ENCODE peak calls at places on chromosomes 5 and 9, in ten cellular contexts. One of them, this sample, is unnamed.

GRCh38 chr9:97475079-97475478 is 26.4 kb upstream of the TMOD1 start:
- DNase-seq in DND-41: no peak
- DNase-seq in cardiac muscle cell: no peak
- DNase-seq in uterus: no peak
- DNase-seq in tibial artery: no peak
- DNase-seq in fibroblast of lung: peak; percentile 65
- DNase-seq in IMR-90: peak; percentile 89
- DNase-seq in H1: no peak
- DNase-seq in colonic mucosa: no peak
- DNase-seq in GM23338: no peak
- DNase-seq in this sample: no peak

GRCh38 chr9:5838884-5839571 is 6.1 kb upstream of the ERMP1 start:
- DNase-seq in colonic mucosa: peak; percentile 82
- DNase-seq in H1: no peak
- DNase-seq in tibial artery: no peak
- DNase-seq in DND-41: no peak
- DNase-seq in fibroblast of lung: peak; percentile 31
- DNase-seq in IMR-90: peak; percentile 64
- DNase-seq in GM23338: peak; percentile 58
- DNase-seq in cardiac muscle cell: peak; percentile 39
- DNase-seq in uterus: no peak
- DNase-seq in this sample: peak; percentile 18

GRCh38 chr5:147391781-147392180 is 118.1 kb downstream of the DPYSL3 start:
- DNase-seq in cardiac muscle cell: peak; percentile 87
- DNase-seq in uterus: peak; percentile 33
- DNase-seq in IMR-90: peak; percentile 84
- DNase-seq in DND-41: no peak
- DNase-seq in tibial artery: peak; percentile 77
- DNase-seq in fibroblast of lung: peak; percentile 78
- DNase-seq in colonic mucosa: peak; percentile 22
- DNase-seq in H1: no peak
- DNase-seq in GM23338: peak; percentile 58
- DNase-seq in this sample: no peak

GRCh38 chr5:40945111-40945510 is 35.8 kb downstream of the C7 start:
- DNase-seq in GM23338: no peak
- DNase-seq in uterus: no peak
- DNase-seq in colonic mucosa: no peak
- DNase-seq in tibial artery: no peak
- DNase-seq in IMR-90: no peak
- DNase-seq in H1: no peak
- DNase-seq in cardiac muscle cell: no peak
- DNase-seq in DND-41: no peak
- DNase-seq in fibroblast of lung: no peak
- DNase-seq in this sample: no peak

GRCh38 chr5:7396169-7397004 is 449 bp downstream of the ADCY2 start:
- DNase-seq in colonic mucosa: no peak
- DNase-seq in cardiac muscle cell: peak; percentile 2
- DNase-seq in GM23338: peak; percentile 47
- DNase-seq in H1: no peak
- DNase-seq in tibial artery: no peak
- DNase-seq in fibroblast of lung: no peak
- DNase-seq in uterus: peak; percentile 27
- DNase-seq in DND-41: no peak
- DNase-seq in IMR-90: no peak
- DNase-seq in this sample: peak; percentile 39

GRCh38 chr5:133944263-133945230 is 23.9 kb downstream of the C5orf15 start:
- DNase-seq in H1: peak; percentile 85
- DNase-seq in fibroblast of lung: peak; percentile 60
- DNase-seq in GM23338: peak; percentile 87
- DNase-seq in IMR-90: peak; percentile 44
- DNase-seq in tibial artery: peak; percentile 51
- DNase-seq in colonic mucosa: peak; percentile 35
- DNase-seq in DND-41: peak; percentile 36
- DNase-seq in uterus: no peak
- DNase-seq in cardiac muscle cell: peak; percentile 67
- DNase-seq in this sample: peak; percentile 91

GRCh38 chr9:111427186-111427585 is 57.0 kb downstream of the ECPAS start:
- DNase-seq in fibroblast of lung: peak; percentile 58
- DNase-seq in tibial artery: no peak
- DNase-seq in uterus: no peak
- DNase-seq in DND-41: no peak
- DNase-seq in GM23338: no peak
- DNase-seq in cardiac muscle cell: peak; percentile 34
- DNase-seq in IMR-90: peak; percentile 67
- DNase-seq in H1: no peak
- DNase-seq in colonic mucosa: no peak
- DNase-seq in this sample: no peak

GRCh38 chr9:75979362-75979761 is 88.9 kb downstream of the PCSK5 start:
- DNase-seq in IMR-90: peak; percentile 13
- DNase-seq in GM23338: peak; percentile 77
- DNase-seq in cardiac muscle cell: peak; percentile 22
- DNase-seq in tibial artery: no peak
- DNase-seq in DND-41: peak; percentile 26
- DNase-seq in uterus: no peak
- DNase-seq in H1: no peak
- DNase-seq in fibroblast of lung: no peak
- DNase-seq in colonic mucosa: no peak
- DNase-seq in this sample: peak; percentile 25

DNA sequence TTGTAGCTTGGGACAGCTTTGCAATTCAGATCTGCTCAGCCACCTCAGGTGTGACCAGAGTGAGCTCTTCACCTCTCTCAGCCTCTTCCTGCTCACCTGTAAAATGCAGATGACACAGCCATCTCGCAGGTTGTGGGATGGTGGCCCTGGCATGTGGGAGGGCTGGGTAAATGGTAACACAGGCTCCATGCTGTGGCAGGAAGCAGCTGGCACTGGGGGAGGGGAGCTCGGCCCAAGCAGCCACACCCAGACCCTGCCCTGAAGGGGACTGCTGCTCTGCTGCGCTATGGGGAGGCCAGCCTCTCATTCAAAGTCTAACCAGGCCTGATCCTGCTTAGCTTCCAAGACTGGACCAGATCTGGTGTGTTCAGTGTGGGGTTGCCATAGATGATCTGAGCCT is 24.1 kb downstream of the PHF2 start:
- DNase-seq in tibial artery: peak; percentile 45
- DNase-seq in IMR-90: no peak
- DNase-seq in fibroblast of lung: no peak
- DNase-seq in DND-41: peak; percentile 18
- DNase-seq in H1: peak; percentile 58
- DNase-seq in uterus: no peak
- DNase-seq in colonic mucosa: peak; percentile 66
- DNase-seq in cardiac muscle cell: no peak
- DNase-seq in GM23338: peak; percentile 52
- DNase-seq in this sample: peak; percentile 38
- H3K4me1 ChIP-seq in tibial artery: no peaks in the 10 kb centered on the region
- H3K4me1 ChIP-seq in IMR-90: no peaks in the 10 kb centered on the region
- H3K4me1 ChIP-seq in fibroblast of lung: no peaks in the 10 kb centered on the region
- H3K4me1 ChIP-seq in DND-41: peaks cover 6% of the 10 kb centered on the region
- H3K4me1 ChIP-seq in H1: peaks cover 17% of the 10 kb centered on the region
- H3K4me1 ChIP-seq in uterus: no peaks in the 10 kb centered on the region
- H3K4me1 ChIP-seq in colonic mucosa: peaks cover 11% of the 10 kb centered on the region
- H3K4me1 ChIP-seq in cardiac muscle cell: no peaks in the 10 kb centered on the region
- H3K4me1 ChIP-seq in GM23338: peaks cover 34% of the 10 kb centered on the region
- H3K4me1 ChIP-seq in this sample: no peaks in the 10 kb centered on the region

DNA sequence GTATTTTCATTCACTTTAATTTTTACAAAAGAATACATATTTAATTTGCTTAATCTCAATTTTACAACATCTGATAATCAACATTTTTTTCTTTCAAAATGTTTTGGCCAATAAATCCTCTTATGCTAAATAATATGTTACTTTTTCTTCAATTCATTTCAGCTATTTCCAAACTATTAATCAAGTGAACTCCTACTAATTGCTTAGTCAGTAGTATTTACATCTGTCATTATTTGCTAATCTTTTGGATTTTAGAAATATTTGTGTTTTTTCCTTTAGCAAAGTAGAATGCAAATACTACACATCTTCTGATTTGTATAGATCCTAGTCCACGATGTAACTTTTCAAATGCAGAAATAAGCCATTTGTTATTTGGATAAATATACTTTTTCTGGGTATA is 1.6 kb upstream of the TNPO1 start:
- DNase-seq in fibroblast of lung: no peak
- DNase-seq in uterus: no peak
- DNase-seq in colonic mucosa: no peak
- DNase-seq in GM23338: no peak
- DNase-seq in H1: no peak
- DNase-seq in DND-41: no peak
- DNase-seq in tibial artery: no peak
- DNase-seq in IMR-90: no peak
- DNase-seq in cardiac muscle cell: no peak
- DNase-seq in this sample: no peak
- H3K4me1 ChIP-seq in fibroblast of lung: peaks cover 4% of the 10 kb centered on the region
- H3K4me1 ChIP-seq in uterus: no peaks in the 10 kb centered on the region
- H3K4me1 ChIP-seq in colonic mucosa: peaks cover 9% of the 10 kb centered on the region
- H3K4me1 ChIP-seq in GM23338: peaks cover 20% of the 10 kb centered on the region
- H3K4me1 ChIP-seq in H1: no peaks in the 10 kb centered on the region
- H3K4me1 ChIP-seq in DND-41: peaks cover 26% of the 10 kb centered on the region
- H3K4me1 ChIP-seq in tibial artery: no peaks in the 10 kb centered on the region
- H3K4me1 ChIP-seq in IMR-90: peaks cover 5% of the 10 kb centered on the region
- H3K4me1 ChIP-seq in cardiac muscle cell: peaks cover 21% of the 10 kb centered on the region
- H3K4me1 ChIP-seq in this sample: peaks cover 12% of the 10 kb centered on the region

GRCh38 chr9:124768275-124768674 is 2.8 kb downstream of the NR6A1 start:
- DNase-seq in fibroblast of lung: no peak
- DNase-seq in IMR-90: no peak
- DNase-seq in H1: no peak
- DNase-seq in colonic mucosa: no peak
- DNase-seq in DND-41: no peak
- DNase-seq in cardiac muscle cell: no peak
- DNase-seq in GM23338: no peak
- DNase-seq in tibial artery: no peak
- DNase-seq in uterus: no peak
- DNase-seq in this sample: no peak

GRCh38 chr9:124771021-124771866 is at the start of gene NR6A1:
- DNase-seq in IMR-90: peak; percentile 95
- DNase-seq in colonic mucosa: peak; percentile 98
- DNase-seq in fibroblast of lung: peak; percentile 96
- DNase-seq in uterus: peak; percentile 95
- DNase-seq in H1: peak; percentile 97
- DNase-seq in tibial artery: peak; percentile 97
- DNase-seq in DND-41: peak; percentile 93
- DNase-seq in GM23338: peak; percentile 99
- DNase-seq in cardiac muscle cell: peak; percentile 98
- DNase-seq in this sample: peak; percentile 99

GRCh38 chr9:124768778-124769350 is 2.2 kb downstream of the NR6A1 start:
- DNase-seq in colonic mucosa: no peak
- DNase-seq in GM23338: no peak
- DNase-seq in tibial artery: no peak
- DNase-seq in uterus: no peak
- DNase-seq in H1: no peak
- DNase-seq in fibroblast of lung: peak; percentile 56
- DNase-seq in DND-41: no peak
- DNase-seq in cardiac muscle cell: no peak
- DNase-seq in IMR-90: no peak
- DNase-seq in this sample: no peak

GRCh38 chr9:124770359-124771020 is 621 bp downstream of the NR6A1 start:
- DNase-seq in cardiac muscle cell: no peak
- DNase-seq in IMR-90: no peak
- DNase-seq in DND-41: peak; percentile 13
- DNase-seq in uterus: no peak
- DNase-seq in tibial artery: no peak
- DNase-seq in fibroblast of lung: no peak
- DNase-seq in colonic mucosa: peak; percentile 67
- DNase-seq in H1: no peak
- DNase-seq in GM23338: peak; percentile 76
- DNase-seq in this sample: peak; percentile 57

DNA sequence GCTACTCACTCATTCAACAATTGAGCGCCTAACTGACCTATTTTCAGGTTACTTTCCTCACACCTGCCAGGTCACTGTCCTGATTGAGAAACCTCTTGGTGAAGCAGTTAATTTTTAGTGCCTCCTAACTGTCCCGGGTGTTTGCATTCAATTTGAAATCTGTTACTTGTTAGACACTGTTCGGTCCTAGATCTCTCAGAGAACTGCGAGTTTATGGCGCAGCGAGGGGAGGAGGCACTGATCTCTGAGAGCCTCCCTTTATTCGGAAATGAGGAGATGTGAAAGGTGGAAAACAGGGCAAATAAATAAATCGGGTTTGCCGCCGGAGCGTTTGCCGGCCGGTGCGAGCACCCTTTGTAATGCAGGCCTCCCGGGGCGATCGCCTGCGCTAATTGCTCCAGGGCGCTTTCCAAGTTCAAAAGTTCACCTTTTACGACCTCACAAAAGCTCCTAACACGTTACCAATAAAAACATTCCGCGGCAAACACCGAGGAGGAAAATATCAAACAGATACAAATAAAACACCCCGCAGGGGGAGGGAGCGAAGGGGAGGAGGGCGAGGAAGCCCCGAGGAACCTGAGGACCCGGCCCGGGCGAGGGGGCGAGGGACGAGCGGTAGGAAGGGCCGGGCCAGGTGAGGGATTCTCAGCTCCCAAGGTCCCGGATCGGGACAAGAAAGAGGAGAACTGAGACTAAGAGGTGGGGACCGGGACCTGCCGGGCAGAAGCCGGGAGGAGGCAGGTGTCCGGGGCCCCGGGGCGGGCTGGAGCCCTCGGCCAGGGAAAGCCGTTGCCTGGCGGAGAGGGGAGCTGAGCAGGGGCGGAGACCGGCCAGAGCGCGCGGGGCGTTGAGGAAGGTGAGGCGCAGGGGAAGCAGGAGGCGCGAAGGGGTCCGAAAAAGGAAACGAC is 1.4 kb downstream of the NR6A1 start:
- DNase-seq in GM23338: peak; percentile 77
- DNase-seq in IMR-90: no peak
- DNase-seq in tibial artery: no peak
- DNase-seq in DND-41: no peak
- DNase-seq in H1: peak; percentile 82
- DNase-seq in colonic mucosa: peak; percentile 85
- DNase-seq in fibroblast of lung: peak; percentile 39
- DNase-seq in uterus: peak; percentile 29
- DNase-seq in cardiac muscle cell: no peak
- DNase-seq in this sample: peak; percentile 42
- H3K4me1 ChIP-seq in GM23338: peaks cover 47% of the 10 kb centered on the region
- H3K4me1 ChIP-seq in IMR-90: peaks cover 2% of the 10 kb centered on the region
- H3K4me1 ChIP-seq in tibial artery: no peaks in the 10 kb centered on the region
- H3K4me1 ChIP-seq in DND-41: peaks cover 24% of the 10 kb centered on the region
- H3K4me1 ChIP-seq in H1: peaks cover 2% of the 10 kb centered on the region
- H3K4me1 ChIP-seq in colonic mucosa: no peaks in the 10 kb centered on the region
- H3K4me1 ChIP-seq in fibroblast of lung: peaks cover 5% of the 10 kb centered on the region
- H3K4me1 ChIP-seq in uterus: no peaks in the 10 kb centered on the region
- H3K4me1 ChIP-seq in cardiac muscle cell: peaks cover 40% of the 10 kb centered on the region
- H3K4me1 ChIP-seq in this sample: peaks cover 13% of the 10 kb centered on the region

GRCh38 chr5:14155730-14156129 is 12.6 kb downstream of the TRIO start:
- DNase-seq in cardiac muscle cell: no peak
- DNase-seq in IMR-90: no peak
- DNase-seq in DND-41: no peak
- DNase-seq in fibroblast of lung: no peak
- DNase-seq in H1: no peak
- DNase-seq in tibial artery: no peak
- DNase-seq in GM23338: no peak
- DNase-seq in uterus: no peak
- DNase-seq in colonic mucosa: no peak
- DNase-seq in this sample: no peak

GRCh38 chr5:14153932-14154646 is 10.9 kb downstream of the TRIO start:
- DNase-seq in cardiac muscle cell: peak; percentile 85
- DNase-seq in DND-41: no peak
- DNase-seq in H1: no peak
- DNase-seq in fibroblast of lung: peak; percentile 85
- DNase-seq in IMR-90: peak; percentile 83
- DNase-seq in uterus: peak; percentile 79
- DNase-seq in GM23338: peak; percentile 63
- DNase-seq in tibial artery: peak; percentile 89
- DNase-seq in colonic mucosa: peak; percentile 84
- DNase-seq in this sample: no peak

GRCh38 chr5:14155075-14155474 is 11.9 kb downstream of the TRIO start:
- DNase-seq in colonic mucosa: no peak
- DNase-seq in H1: no peak
- DNase-seq in uterus: no peak
- DNase-seq in DND-41: no peak
- DNase-seq in cardiac muscle cell: no peak
- DNase-seq in GM23338: no peak
- DNase-seq in IMR-90: no peak
- DNase-seq in fibroblast of lung: no peak
- DNase-seq in tibial artery: no peak
- DNase-seq in this sample: no peak

GRCh38 chr5:14156611-14157493 is 13.7 kb downstream of the TRIO start:
- DNase-seq in fibroblast of lung: peak; percentile 99
- DNase-seq in DND-41: no peak
- DNase-seq in IMR-90: peak; percentile 99
- DNase-seq in H1: no peak
- DNase-seq in colonic mucosa: no peak
- DNase-seq in cardiac muscle cell: peak; percentile 95
- DNase-seq in uterus: no peak
- DNase-seq in GM23338: no peak
- DNase-seq in tibial artery: no peak
- DNase-seq in this sample: peak; percentile 74

GRCh38 chr5:14153071-14153864 is 10.1 kb downstream of the TRIO start:
- DNase-seq in uterus: no peak
- DNase-seq in cardiac muscle cell: no peak
- DNase-seq in DND-41: no peak
- DNase-seq in tibial artery: no peak
- DNase-seq in fibroblast of lung: no peak
- DNase-seq in H1: no peak
- DNase-seq in GM23338: no peak
- DNase-seq in colonic mucosa: no peak
- DNase-seq in IMR-90: no peak
- DNase-seq in this sample: no peak
- H3K4me1 ChIP-seq in uterus: peaks cover 30% of the 10 kb centered on the region
- H3K4me1 ChIP-seq in cardiac muscle cell: peaks cover 59% of the 10 kb centered on the region
- H3K4me1 ChIP-seq in DND-41: no peaks in the 10 kb centered on the region
- H3K4me1 ChIP-seq in tibial artery: no peaks in the 10 kb centered on the region
- H3K4me1 ChIP-seq in fibroblast of lung: peaks cover 54% of the 10 kb centered on the region
- H3K4me1 ChIP-seq in H1: peaks cover 17% of the 10 kb centered on the region
- H3K4me1 ChIP-seq in GM23338: peaks cover 78% of the 10 kb centered on the region
- H3K4me1 ChIP-seq in colonic mucosa: peaks cover 25% of the 10 kb centered on the region
- H3K4me1 ChIP-seq in IMR-90: peaks cover 45% of the 10 kb centered on the region
- H3K4me1 ChIP-seq in this sample: peaks cover 14% of the 10 kb centered on the region